ENCODE peak calls at places on chromosomes 5 and 9, in four cellular contexts. K is stimulated activated CD8-positive, alpha-beta memory T cell treated with anti-CD3 and anti-CD28 coated beads, Interleukin-7, amount 100 ng/mL, for 48 hours; F is activated naive CD8-positive, alpha-beta T cell treated with anti-CD3 and anti-CD28 coated beads, Interleukin-2, amount 50 U/mL, for 24 hours; Q is activated CD4-positive, alpha-beta T cell treated with anti-CD3 and anti-CD28 coated beads for 4 hours. Z is an unnamed sample.
A peak's percentile ranks its signal among the peaks of the same experiment; 100 is the strongest.

GRCh38 chr5:140130949-140131733 is 5.4 kb downstream of the IGIP start:
- DNase-seq in Q (no peak), K (no peak), F (no peak), Z (no peak)

GRCh38 chr5:150397749-150398431 is 14.8 kb downstream of the CD74 start:
- DNase-seq in F (no peak), K (no peak), Q (no peak), Z (no peak)

GRCh38 chr5:132459983-132460834 is 30.4 kb downstream of the IRF1 start:
- DNase-seq in K (no peak), Q (no peak), F (no peak), Z (no peak)

GRCh38 chr5:5671823-5672222 is 249.3 kb downstream of the ICE1 start:
- DNase-seq in F (no peak), K (no peak), Q (no peak), Z (no peak)

GRCh38 chr9:31290731-31291130 is 1093.7 kb upstream of the ACO1 start:
- DNase-seq in K (no peak), F (no peak), Q (no peak), Z (no peak)

GRCh38 chr9:133855802-133856592 is 117.8 kb upstream of the SARDH start:
- DNase-seq in Q (no peak), F (no peak), K (no peak), Z (no peak)

GRCh38 chr5:116479776-116480675 is 94.6 kb downstream of the SEMA6A start:
- DNase-seq in Q (no peak), K (no peak), F (no peak), Z (no peak)

GRCh38 chr9:116027511-116027910 is 126.1 kb upstream of the PAPPA start:
- DNase-seq in Q (no peak), K (no peak), F (no peak), Z (no peak)

GRCh38 chr5:166062092-166062491 is 2229.4 kb upstream of the WWC1 start:
- DNase-seq in F (no peak), Q (no peak), K (no peak), Z (no peak)

GRCh38 chr9:109270971-109271900 is 49.6 kb downstream of the EPB41L4B start:
- DNase-seq in Q (no peak), F (no peak), K (no peak), Z (no peak)

GRCh38 chr5:133086366-133086875 is 34.6 kb downstream of the HSPA4 start:
- DNase-seq in K (no peak), F (no peak), Q (no peak), Z (no peak)

GRCh38 chr5:181114284-181114843 is 16.6 kb downstream of the OR2V1 start:
- DNase-seq in F (no peak), K (no peak), Q (no peak), Z (peak; percentile 40)

Z was measured in GM23338.